ENCODE peak calls at places on chromosomes 16 and 17, in ten cellular contexts. C is astrocyte of the spinal cord, Z is A549, P is IMR-90, B is ascending aorta, N is lower lobe of right lung, R is transverse colon, Y is fibroblast of lung, T is psoas muscle, L is PC-9. F is an unnamed sample.

GRCh38 chr16:75113541-75114121 is 2.9 kb downstream of the LDHD start:
- DNase-seq in C (no peak), Z (no peak), P (no peak), B (no peak), N (no peak), R (no peak), Y (no peak), T (no peak), L (no peak), F (no peak)

GRCh38 chr17:22517716-22518115 is 825.4 kb downstream of the KCNJ18 start:
- DNase-seq in C (no peak), Z (no peak), P (no peak), B (no peak), N (no peak), R (no peak), Y (no peak), T (no peak), L (no peak), F (no peak)

GRCh38 chr17:19346351-19347255 is 15.9 kb downstream of the B9D1 start:
- DNase-seq in C (peak), Z (peak), P (peak), B (peak), N (no peak), R (peak), Y (peak), T (peak), L (peak), F (no peak)

GRCh38 chr16:31130899-31131298 is 4.6 kb downstream of the PRSS8 start:
- DNase-seq in C (no peak), Z (no peak), P (no peak), B (no peak), N (peak), R (peak), Y (no peak), T (no peak), L (peak), F (no peak)

GRCh38 chr16:6643083-6643686 is 689.5 kb upstream of the RBFOX1 start:
- DNase-seq in C (peak), Z (peak), P (peak), B (no peak), N (no peak), R (peak), Y (peak), T (no peak), L (peak), F (no peak)

GRCh38 chr16:4283939-4284338 is 11.1 kb upstream of the TFAP4 start:
- DNase-seq in C (peak), Z (no peak), P (peak), B (no peak), N (no peak), R (no peak), Y (peak), T (no peak), L (peak), F (no peak)

GRCh38 chr17:49362723-49363117 is 670 bp upstream of the ZNF652 start:
- DNase-seq in C (peak), Z (peak), P (no peak), B (no peak), N (no peak), R (no peak), Y (peak), T (no peak), L (no peak), F (no peak)

GRCh38 chr16:31214705-31215286 is 877 bp downstream of the TRIM72 start:
- DNase-seq in C (no peak), Z (no peak), P (no peak), B (no peak), N (peak), R (no peak), Y (no peak), T (peak), L (no peak), F (no peak)

GRCh38 chr17:40103742-40104095 is 3.3 kb upstream of the NR1D1 start:
- DNase-seq in C (no peak), Z (no peak), P (no peak), B (no peak), N (no peak), R (no peak), Y (no peak), T (no peak), L (no peak), F (no peak)

GRCh38 chr16:11215935-11216556 is 40.0 kb downstream of the SOCS1 start:
- DNase-seq in C (no peak), Z (no peak), P (no peak), B (no peak), N (no peak), R (no peak), Y (no peak), T (no peak), L (no peak), F (no peak)

GRCh38 chr16:70679653-70680494 is 6.0 kb downstream of the MTSS2 start:
- DNase-seq in C (no peak), Z (peak), P (no peak), B (no peak), N (peak), R (no peak), Y (no peak), T (peak), L (no peak), F (no peak)

GRCh38 chr16:47886631-47887415 is 269.0 kb downstream of the ABCC12 start:
- DNase-seq in C (peak), Z (no peak), P (no peak), B (no peak), N (no peak), R (no peak), Y (no peak), T (no peak), L (no peak), F (no peak)

GRCh38 chr16:29700253-29700987 is 21.4 kb downstream of the QPRT start:
- DNase-seq in C (peak), Z (peak), P (peak), B (peak), N (peak), R (peak), Y (peak), T (peak), L (peak), F (no peak)

GRCh38 chr16:6958184-6958583 is 374.5 kb upstream of the RBFOX1 start:
- DNase-seq in C (no peak), Z (no peak), P (no peak), B (no peak), N (no peak), R (no peak), Y (no peak), T (no peak), L (no peak), F (no peak)

GRCh38 chr16:1102921-1103648 is 7.0 kb upstream of the C1QTNF8 start:
- DNase-seq in C (no peak), Z (peak), P (no peak), B (no peak), N (peak), R (peak), Y (no peak), T (peak), L (peak), F (no peak)

GRCh38 chr16:58000706-58001676 is at the start of gene USB1:
- DNase-seq in C (peak), Z (peak), P (peak), B (peak), N (peak), R (peak), Y (peak), T (peak), L (peak), F (no peak)

GRCh38 chr17:1231456-1231855 is 38.8 kb upstream of the BHLHA9 start:
- DNase-seq in C (no peak), Z (no peak), P (no peak), B (no peak), N (peak), R (peak), Y (no peak), T (peak), L (no peak), F (no peak)

GRCh38 chr16:82655315-82655714 is 28.5 kb downstream of the CDH13 start:
- DNase-seq in C (peak), Z (no peak), P (peak), B (no peak), N (no peak), R (peak), Y (peak), T (no peak), L (no peak), F (no peak)

GRCh38 chr16:85916141-85916890 is 17.4 kb downstream of the IRF8 start:
- DNase-seq in C (no peak), Z (no peak), P (no peak), B (no peak), N (peak), R (peak), Y (peak), T (no peak), L (peak), F (no peak)

GRCh38 chr16:82016268-82016667 is 5.0 kb upstream of the SDR42E1 start:
- DNase-seq in C (peak), Z (peak), P (peak), B (no peak), N (no peak), R (no peak), Y (peak), T (no peak), L (no peak), F (no peak)

GRCh38 chr17:67528751-67529436 is 151.8 kb downstream of the PITPNC1 start:
- DNase-seq in C (peak), Z (peak), P (peak), B (peak), N (peak), R (peak), Y (peak), T (peak), L (peak), F (peak)

GRCh38 chr17:44219126-44219635 is 294 bp downstream of the UBTF start:
- DNase-seq in C (peak), Z (peak), P (peak), B (no peak), N (peak), R (peak), Y (peak), T (peak), L (peak), F (no peak)

GRCh38 chr16:81099958-81100357 is 3.8 kb upstream of the GCSH start:
- DNase-seq in C (no peak), Z (no peak), P (no peak), B (no peak), N (no peak), R (no peak), Y (no peak), T (no peak), L (no peak), F (no peak)

DNA sequence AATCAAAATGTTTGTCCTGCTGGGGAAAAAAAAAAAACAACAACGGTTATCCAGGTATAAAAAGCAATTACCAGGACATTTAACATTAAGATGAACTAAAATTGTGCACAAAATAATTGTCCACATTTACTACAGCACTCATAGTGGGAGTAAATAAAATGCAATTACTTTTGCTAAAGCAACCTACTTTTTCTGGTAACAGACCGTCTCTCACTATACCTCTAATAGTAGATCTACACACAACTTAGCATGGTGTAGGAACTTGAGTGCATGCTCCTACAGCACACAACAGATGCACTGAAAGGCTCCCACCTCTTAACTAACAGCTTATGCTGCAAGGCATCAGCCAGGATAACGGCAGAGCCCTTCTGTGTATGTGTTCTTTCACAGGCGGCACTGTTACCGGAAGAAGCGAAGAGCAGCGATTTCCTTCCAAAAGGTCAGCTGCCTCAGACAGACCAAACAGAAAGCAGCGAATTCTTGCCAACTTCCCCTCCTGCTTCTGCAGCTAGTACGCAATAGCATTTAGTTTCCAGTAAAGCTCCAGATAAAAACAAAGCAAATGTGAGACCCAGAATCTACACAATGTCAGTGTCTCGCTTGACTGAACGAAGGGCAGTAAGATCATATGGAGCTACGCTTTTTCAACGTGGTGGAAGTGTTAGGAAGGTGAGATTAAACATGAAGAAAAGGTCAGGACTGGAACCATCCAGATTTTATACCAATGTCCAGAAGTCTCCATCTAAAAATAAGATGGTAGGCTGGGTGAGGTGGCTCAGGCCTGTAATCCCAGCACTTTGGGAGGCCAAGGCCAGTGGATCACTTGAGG is 27.6 kb downstream of the STAT5B start:
- DNase-seq in C (peak), Z (no peak), P (peak), B (peak), N (peak), R (peak), Y (peak), T (peak), L (no peak), F (peak)
- H3K4me3 ChIP-seq in C (no peak), Z (no peak), P (peak), B (peak), N (peak), R (no peak), Y (peak), T (peak), L (no peak), F (peak)

DNA sequence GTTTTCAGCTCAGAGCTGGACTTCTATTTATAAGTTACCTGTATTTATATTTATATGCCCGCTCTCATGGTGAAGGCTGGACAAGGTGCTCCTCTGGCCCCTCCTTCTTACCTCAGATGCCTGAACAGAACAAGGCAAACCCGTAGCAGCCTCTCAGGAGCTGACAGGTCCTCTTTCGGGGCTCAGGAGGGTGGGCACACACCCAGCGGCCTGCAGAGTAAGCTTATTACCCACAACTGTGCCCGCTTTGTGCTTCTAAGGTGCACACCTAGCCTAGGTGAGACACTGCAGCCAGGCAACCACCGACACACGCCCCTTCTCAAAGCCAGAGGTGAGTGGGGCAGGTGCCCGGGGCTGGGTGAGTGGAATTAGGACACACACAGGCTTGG is 5.3 kb downstream of the NKIRAS2 start:
- DNase-seq in C (no peak), Z (no peak), P (no peak), B (no peak), N (no peak), R (no peak), Y (no peak), T (no peak), L (no peak), F (no peak)
- TF ChIP-seq CTCF in C (no peak), Z (peak), P (no peak), B (no peak), N (no peak), R (no peak), Y (no peak), T (no peak), L (peak), F (no peak)

GRCh38 chr16:67166035-67166882 is 1.7 kb downstream of the HSF4 start:
- DNase-seq in C (no peak), Z (no peak), P (no peak), B (no peak), N (no peak), R (no peak), Y (no peak), T (peak), L (no peak), F (no peak)

GRCh38 chr16:67166883-67167168 is 2.3 kb downstream of the HSF4 start:
- DNase-seq in C (no peak), Z (no peak), P (no peak), B (no peak), N (no peak), R (peak), Y (no peak), T (no peak), L (no peak), F (no peak)

GRCh38 chr16:67164599-67165061 is at the start of gene HSF4:
- DNase-seq in C (no peak), Z (no peak), P (no peak), B (no peak), N (peak), R (peak), Y (no peak), T (peak), L (no peak), F (no peak)

GRCh38 chr16:67163903-67164558 is 514 bp upstream of the HSF4 start:
- DNase-seq in C (no peak), Z (no peak), P (no peak), B (no peak), N (no peak), R (no peak), Y (no peak), T (peak), L (no peak), F (no peak)

DNA sequence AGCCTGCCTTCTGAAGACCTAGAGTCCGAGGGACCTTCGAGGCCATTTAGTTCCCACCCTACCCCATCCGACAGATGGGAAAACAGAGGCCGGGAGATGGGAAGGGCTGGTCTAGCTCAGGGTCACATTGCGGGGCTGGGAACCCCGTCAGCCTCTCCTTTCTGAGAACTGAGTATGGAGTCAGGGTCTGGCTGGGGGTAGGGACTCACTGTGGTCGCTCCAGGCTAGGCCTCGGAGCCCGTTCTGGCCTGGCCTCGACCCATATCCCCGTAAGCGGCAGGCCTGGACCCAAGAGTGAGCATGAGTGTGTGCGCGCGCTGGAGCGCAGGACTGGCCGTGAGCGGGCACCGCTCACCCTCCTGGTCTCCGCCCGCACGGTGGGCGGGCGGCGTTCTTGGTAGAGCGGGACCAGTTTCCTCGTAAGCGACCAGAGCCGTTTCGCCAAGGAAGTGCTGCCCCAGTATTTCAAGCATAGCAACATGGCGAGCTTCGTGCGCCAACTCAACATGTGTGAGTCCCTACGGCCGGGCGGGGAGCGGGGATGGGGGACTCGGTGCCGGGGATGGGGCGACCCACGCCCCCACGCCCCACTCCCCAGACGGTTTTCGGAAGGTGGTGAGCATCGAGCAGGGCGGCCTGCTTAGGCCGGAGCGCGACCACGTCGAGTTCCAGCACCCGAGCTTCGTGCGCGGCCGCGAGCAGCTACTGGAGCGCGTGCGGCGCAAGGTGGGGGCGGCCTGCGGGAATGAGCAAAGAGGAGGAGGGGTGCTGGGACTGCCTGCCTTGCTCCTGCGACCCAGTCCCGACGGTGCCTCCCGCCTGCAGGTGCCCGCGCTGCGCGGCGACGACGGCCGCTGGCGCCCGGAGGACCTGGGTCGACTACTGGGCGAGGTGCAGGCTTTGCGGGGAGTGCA is 833 bp downstream of the HSF4 start:
- DNase-seq in C (no peak), Z (no peak), P (no peak), B (no peak), N (no peak), R (no peak), Y (peak), T (peak), L (no peak), F (no peak)
- H3K4me3 ChIP-seq in C (no peak), Z (no peak), P (no peak), B (peak), N (peak), R (no peak), Y (peak), T (peak), L (no peak), F (no peak)

GRCh38 chr16:56789360-56789759 is 59.4 kb downstream of the NUP93 start:
- DNase-seq in C (peak), Z (peak), P (peak), B (no peak), N (peak), R (peak), Y (peak), T (no peak), L (peak), F (no peak)
- TF ChIP-seq CTCF in C (peak), Z (peak), P (peak), B (no peak), N (peak), R (no peak), Y (peak), T (peak), L (peak), F (peak)

DNA sequence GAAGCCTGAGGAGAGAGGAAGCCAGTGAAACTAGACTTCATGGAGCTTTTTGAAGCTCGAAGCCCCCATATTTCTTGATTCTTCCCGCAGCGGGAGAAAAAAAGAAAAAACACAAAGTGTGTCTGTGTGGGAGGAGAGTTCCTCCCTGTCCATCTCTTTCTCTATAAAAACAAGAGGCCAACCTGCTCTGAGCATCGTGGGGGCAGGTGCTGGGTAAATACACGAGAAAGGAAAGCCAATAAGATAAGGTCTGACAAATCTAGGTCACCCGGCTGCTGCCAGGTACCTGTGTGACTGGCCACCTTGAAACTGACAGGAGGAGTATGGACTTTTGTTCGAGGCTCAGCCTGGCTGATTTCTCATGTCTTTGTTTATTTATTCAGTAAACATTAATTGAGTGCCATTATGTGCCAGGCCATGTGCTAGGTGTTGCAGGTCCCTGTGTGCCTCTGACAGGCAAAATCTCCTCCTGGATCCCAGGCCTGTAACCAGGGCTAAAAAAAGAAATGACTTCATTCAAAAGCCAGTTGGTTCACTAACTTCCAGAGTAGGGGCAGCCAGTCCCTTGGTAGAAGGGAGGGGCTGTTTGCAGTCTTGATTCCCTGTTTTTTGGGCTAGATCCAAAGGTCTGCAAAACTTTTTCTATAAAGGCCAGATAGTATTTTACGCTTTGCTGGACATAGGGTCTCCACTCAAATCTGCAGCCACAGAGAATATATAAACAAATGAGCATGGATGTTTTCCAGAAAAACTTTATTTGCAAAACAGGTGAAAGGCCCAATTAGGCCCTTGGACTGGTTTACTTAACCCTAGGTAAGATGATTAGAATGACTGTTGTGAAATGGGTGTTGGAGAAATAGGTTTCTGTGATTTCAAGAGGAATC is 35.6 kb downstream of the YPEL2 start:
- DNase-seq in C (peak), Z (no peak), P (peak), B (no peak), N (peak), R (peak), Y (peak), T (no peak), L (no peak), F (no peak)
- H3K4me3 ChIP-seq in C (no peak), Z (no peak), P (no peak), B (peak), N (no peak), R (no peak), Y (no peak), T (peak), L (peak), F (no peak)

GRCh38 chr17:42488032-42488431 is 29.4 kb downstream of the ATP6V0A1 start:
- DNase-seq in C (no peak), Z (no peak), P (no peak), B (no peak), N (no peak), R (no peak), Y (no peak), T (no peak), L (no peak), F (no peak)
- TF ChIP-seq CTCF in C (no peak), Z (no peak), P (no peak), B (no peak), N (no peak), R (no peak), Y (no peak), T (no peak), L (no peak), F (no peak)